ENCODE peak calls at places on chromosomes 3 and 15, in six cellular contexts. One of them, this sample, is unnamed.

GRCh38 chr3:103794656-103795055 is 1359.8 kb downstream of the ZPLD1 start:
- DNase-seq in dorsolateral prefrontal cortex: no peak
- DNase-seq in NCI-H226: no peak
- DNase-seq in AG08395: no peak
- DNase-seq in ureter: no peak
- DNase-seq in hypothalamus: no peak
- DNase-seq in this sample: no peak

GRCh38 chr3:193701896-193702644 is 109.1 kb downstream of the OPA1 start:
- DNase-seq in dorsolateral prefrontal cortex: no peak
- DNase-seq in NCI-H226: no peak
- DNase-seq in AG08395: peak
- DNase-seq in ureter: no peak
- DNase-seq in hypothalamus: no peak
- DNase-seq in this sample: no peak

GRCh38 chr3:186790261-186790981 is 7.0 kb downstream of the EIF4A2 start:
- DNase-seq in dorsolateral prefrontal cortex: no peak
- DNase-seq in NCI-H226: peak
- DNase-seq in AG08395: peak
- DNase-seq in ureter: no peak
- DNase-seq in hypothalamus: no peak
- DNase-seq in this sample: no peak

GRCh38 chr3:125141596-125142417 is 70.7 kb downstream of the SLC12A8 start:
- DNase-seq in dorsolateral prefrontal cortex: peak
- DNase-seq in NCI-H226: no peak
- DNase-seq in AG08395: no peak
- DNase-seq in ureter: peak
- DNase-seq in hypothalamus: peak
- DNase-seq in this sample: peak

GRCh38 chr15:64046347-64047153 is at the start of gene DAPK2:
- DNase-seq in dorsolateral prefrontal cortex: peak
- DNase-seq in NCI-H226: peak
- DNase-seq in AG08395: peak
- DNase-seq in ureter: peak
- DNase-seq in hypothalamus: no peak
- DNase-seq in this sample: peak

GRCh38 chr3:32948625-32949445 is 2.6 kb upstream of the CCR4 start:
- DNase-seq in dorsolateral prefrontal cortex: no peak
- DNase-seq in NCI-H226: no peak
- DNase-seq in AG08395: no peak
- DNase-seq in ureter: no peak
- DNase-seq in hypothalamus: no peak
- DNase-seq in this sample: no peak

GRCh38 chr3:87696276-87697013 is 362.4 kb downstream of the CGGBP1 start:
- DNase-seq in dorsolateral prefrontal cortex: no peak
- DNase-seq in NCI-H226: no peak
- DNase-seq in AG08395: no peak
- DNase-seq in ureter: no peak
- DNase-seq in hypothalamus: no peak
- DNase-seq in this sample: no peak

GRCh38 chr3:112640333-112640863 is 545 bp downstream of the CCDC80 start:
- DNase-seq in dorsolateral prefrontal cortex: no peak
- DNase-seq in NCI-H226: peak
- DNase-seq in AG08395: peak
- DNase-seq in ureter: no peak
- DNase-seq in hypothalamus: no peak
- DNase-seq in this sample: no peak

GRCh38 chr3:90092994-90093393 is 985.6 kb downstream of the EPHA3 start:
- DNase-seq in dorsolateral prefrontal cortex: no peak
- DNase-seq in NCI-H226: no peak
- DNase-seq in AG08395: no peak
- DNase-seq in ureter: no peak
- DNase-seq in hypothalamus: no peak
- DNase-seq in this sample: no peak

GRCh38 chr15:92205255-92205739 is 188.4 kb upstream of the ST8SIA2 start:
- DNase-seq in dorsolateral prefrontal cortex: no peak
- DNase-seq in NCI-H226: no peak
- DNase-seq in AG08395: no peak
- DNase-seq in ureter: no peak
- DNase-seq in hypothalamus: no peak
- DNase-seq in this sample: no peak

GRCh38 chr15:98779463-98780071 is 131.2 kb downstream of the IGF1R start:
- DNase-seq in dorsolateral prefrontal cortex: peak
- DNase-seq in NCI-H226: peak
- DNase-seq in AG08395: peak
- DNase-seq in ureter: peak
- DNase-seq in hypothalamus: peak
- DNase-seq in this sample: peak

GRCh38 chr3:1971780-1972179 is 126.9 kb upstream of the CNTN4 start:
- DNase-seq in dorsolateral prefrontal cortex: no peak
- DNase-seq in NCI-H226: no peak
- DNase-seq in AG08395: no peak
- DNase-seq in ureter: no peak
- DNase-seq in hypothalamus: no peak
- DNase-seq in this sample: no peak

GRCh38 chr15:84734794-84735479 is 13.5 kb upstream of the ZNF592 start:
- DNase-seq in dorsolateral prefrontal cortex: no peak
- DNase-seq in NCI-H226: peak
- DNase-seq in AG08395: no peak
- DNase-seq in ureter: peak
- DNase-seq in hypothalamus: no peak
- DNase-seq in this sample: no peak

GRCh38 chr3:173502983-173503568 is 105.5 kb downstream of the NLGN1 start:
- DNase-seq in dorsolateral prefrontal cortex: no peak
- DNase-seq in NCI-H226: peak
- DNase-seq in AG08395: no peak
- DNase-seq in ureter: no peak
- DNase-seq in hypothalamus: no peak
- DNase-seq in this sample: no peak

GRCh38 chr15:67834593-67835348 is 5.1 kb downstream of the RNU6-1 start:
- DNase-seq in dorsolateral prefrontal cortex: no peak
- DNase-seq in NCI-H226: no peak
- DNase-seq in AG08395: no peak
- DNase-seq in ureter: no peak
- DNase-seq in hypothalamus: no peak
- DNase-seq in this sample: peak

GRCh38 chr3:186380622-186381380 is 18.8 kb upstream of the DGKG start:
- DNase-seq in dorsolateral prefrontal cortex: no peak
- DNase-seq in NCI-H226: peak
- DNase-seq in AG08395: no peak
- DNase-seq in ureter: no peak
- DNase-seq in hypothalamus: no peak
- DNase-seq in this sample: no peak

GRCh38 chr3:102165367-102165766 is 269.4 kb upstream of the ZPLD1 start:
- DNase-seq in dorsolateral prefrontal cortex: no peak
- DNase-seq in NCI-H226: no peak
- DNase-seq in AG08395: peak
- DNase-seq in ureter: no peak
- DNase-seq in hypothalamus: no peak
- DNase-seq in this sample: no peak

GRCh38 chr3:159112724-159113123 is 310.9 kb downstream of the MFSD1 start:
- DNase-seq in dorsolateral prefrontal cortex: no peak
- DNase-seq in NCI-H226: no peak
- DNase-seq in AG08395: no peak
- DNase-seq in ureter: no peak
- DNase-seq in hypothalamus: no peak
- DNase-seq in this sample: no peak

GRCh38 chr15:85717212-85717611 is 77.5 kb downstream of the KLHL25 start:
- DNase-seq in dorsolateral prefrontal cortex: no peak
- DNase-seq in NCI-H226: no peak
- DNase-seq in AG08395: no peak
- DNase-seq in ureter: no peak
- DNase-seq in hypothalamus: no peak
- DNase-seq in this sample: no peak

GRCh38 chr3:141366285-141367037 is 1.8 kb upstream of the ZBTB38 start:
- DNase-seq in dorsolateral prefrontal cortex: no peak
- DNase-seq in NCI-H226: peak
- DNase-seq in AG08395: peak
- DNase-seq in ureter: no peak
- DNase-seq in hypothalamus: no peak
- DNase-seq in this sample: no peak

GRCh38 chr15:80423215-80423614 is 19.0 kb downstream of the ARNT2 start:
- DNase-seq in dorsolateral prefrontal cortex: no peak
- DNase-seq in NCI-H226: peak
- DNase-seq in AG08395: no peak
- DNase-seq in ureter: no peak
- DNase-seq in hypothalamus: no peak
- DNase-seq in this sample: no peak

GRCh38 chr15:41990691-41991090 is 18.3 kb upstream of the EHD4 start:
- DNase-seq in dorsolateral prefrontal cortex: no peak
- DNase-seq in NCI-H226: no peak
- DNase-seq in AG08395: no peak
- DNase-seq in ureter: no peak
- DNase-seq in hypothalamus: no peak
- DNase-seq in this sample: peak

GRCh38 chr15:76336254-76337046 is at the start of gene ISL2:
- DNase-seq in dorsolateral prefrontal cortex: peak
- DNase-seq in NCI-H226: peak
- DNase-seq in AG08395: peak
- DNase-seq in ureter: no peak
- DNase-seq in hypothalamus: no peak
- DNase-seq in this sample: peak

GRCh38 chr3:195177432-195178123 is 93.4 kb downstream of the XXYLT1 start:
- DNase-seq in dorsolateral prefrontal cortex: no peak
- DNase-seq in NCI-H226: no peak
- DNase-seq in AG08395: no peak
- DNase-seq in ureter: no peak
- DNase-seq in hypothalamus: no peak
- DNase-seq in this sample: no peak

GRCh38 chr3:21484323-21485154 is 266.5 kb downstream of the ZNF385D start:
- DNase-seq in dorsolateral prefrontal cortex: peak
- DNase-seq in NCI-H226: peak
- DNase-seq in AG08395: peak
- DNase-seq in ureter: peak
- DNase-seq in hypothalamus: no peak
- DNase-seq in this sample: peak

GRCh38 chr15:83123529-83123928 is 16.1 kb downstream of the TM6SF1 start:
- DNase-seq in dorsolateral prefrontal cortex: no peak
- DNase-seq in NCI-H226: no peak
- DNase-seq in AG08395: no peak
- DNase-seq in ureter: no peak
- DNase-seq in hypothalamus: no peak
- DNase-seq in this sample: no peak

GRCh38 chr15:73700041-73700842 is 16.1 kb downstream of the CD276 start:
- DNase-seq in dorsolateral prefrontal cortex: peak
- DNase-seq in NCI-H226: peak
- DNase-seq in AG08395: peak
- DNase-seq in ureter: peak
- DNase-seq in hypothalamus: peak
- DNase-seq in this sample: peak

GRCh38 chr15:39785139-39785538 is 2.5 kb upstream of the FSIP1 start:
- DNase-seq in dorsolateral prefrontal cortex: no peak
- DNase-seq in NCI-H226: no peak
- DNase-seq in AG08395: no peak
- DNase-seq in ureter: no peak
- DNase-seq in hypothalamus: no peak
- DNase-seq in this sample: no peak

GRCh38 chr3:134315286-134316106 is 58.8 kb downstream of the AMOTL2 start:
- DNase-seq in dorsolateral prefrontal cortex: peak
- DNase-seq in NCI-H226: peak
- DNase-seq in AG08395: peak
- DNase-seq in ureter: peak
- DNase-seq in hypothalamus: no peak
- DNase-seq in this sample: no peak

This sample was measured in glutamatergic neuron.